ENCODE peak calls at places on chromosomes 5 and 9, in six cellular contexts. One of them, this sample, is unnamed.

GRCh38 chr5:100576217-100576751 is 41.1 kb downstream of the FAM174A start:
- DNase-seq in fibroblast of gingiva: peak; percentile 23
- DNase-seq in AG04450: no peak
- DNase-seq in H54: no peak
- DNase-seq in mesothelial cell of epicardium: no peak
- DNase-seq in ACHN: no peak
- DNase-seq in this sample: no peak

GRCh38 chr5:139078345-139078744 is 119.8 kb downstream of the SIL1 start:
- DNase-seq in H54: no peak
- DNase-seq in ACHN: no peak
- DNase-seq in AG04450: no peak
- DNase-seq in mesothelial cell of epicardium: no peak
- DNase-seq in fibroblast of gingiva: no peak
- DNase-seq in this sample: no peak

GRCh38 chr9:88995627-88996026 is 4.4 kb downstream of the S1PR3 start:
- DNase-seq in mesothelial cell of epicardium: no peak
- DNase-seq in fibroblast of gingiva: no peak
- DNase-seq in ACHN: no peak
- DNase-seq in AG04450: no peak
- DNase-seq in H54: no peak
- DNase-seq in this sample: no peak

GRCh38 chr5:40603378-40603777 is 76.3 kb upstream of the PTGER4 start:
- DNase-seq in fibroblast of gingiva: no peak
- DNase-seq in H54: no peak
- DNase-seq in mesothelial cell of epicardium: no peak
- DNase-seq in ACHN: no peak
- DNase-seq in AG04450: no peak
- DNase-seq in this sample: no peak

GRCh38 chr5:104186100-104186499 is 623.5 kb upstream of the NUDT12 start:
- DNase-seq in ACHN: no peak
- DNase-seq in AG04450: no peak
- DNase-seq in H54: no peak
- DNase-seq in mesothelial cell of epicardium: no peak
- DNase-seq in fibroblast of gingiva: no peak
- DNase-seq in this sample: no peak

GRCh38 chr5:54449923-54450322 is 5.6 kb upstream of the HSPB3 start:
- DNase-seq in ACHN: no peak
- DNase-seq in H54: no peak
- DNase-seq in fibroblast of gingiva: no peak
- DNase-seq in AG04450: no peak
- DNase-seq in mesothelial cell of epicardium: no peak
- DNase-seq in this sample: no peak

GRCh38 chr5:15601274-15601673 is 101.3 kb downstream of the FBXL7 start:
- DNase-seq in AG04450: no peak
- DNase-seq in ACHN: no peak
- DNase-seq in H54: no peak
- DNase-seq in mesothelial cell of epicardium: no peak
- DNase-seq in fibroblast of gingiva: no peak
- DNase-seq in this sample: no peak

GRCh38 chr9:87890866-87891265 is 8.2 kb downstream of the SPATA31E1 start:
- DNase-seq in fibroblast of gingiva: no peak
- DNase-seq in AG04450: no peak
- DNase-seq in mesothelial cell of epicardium: no peak
- DNase-seq in ACHN: no peak
- DNase-seq in H54: no peak
- DNase-seq in this sample: no peak

GRCh38 chr5:122291000-122291592 is 20.9 kb upstream of the SNCAIP start:
- DNase-seq in mesothelial cell of epicardium: no peak
- DNase-seq in fibroblast of gingiva: no peak
- DNase-seq in AG04450: no peak
- DNase-seq in ACHN: no peak
- DNase-seq in H54: no peak
- DNase-seq in this sample: no peak

GRCh38 chr9:27165067-27165466 is 56.0 kb downstream of the TEK start:
- DNase-seq in mesothelial cell of epicardium: no peak
- DNase-seq in AG04450: no peak
- DNase-seq in ACHN: no peak
- DNase-seq in fibroblast of gingiva: no peak
- DNase-seq in H54: no peak
- DNase-seq in this sample: no peak

GRCh38 chr9:36091028-36091953 is 45.2 kb upstream of the GLIPR2 start:
- DNase-seq in fibroblast of gingiva: peak; percentile 52
- DNase-seq in AG04450: peak; percentile 78
- DNase-seq in mesothelial cell of epicardium: no peak
- DNase-seq in ACHN: peak; percentile 83
- DNase-seq in H54: no peak
- DNase-seq in this sample: no peak

GRCh38 chr9:121568541-121569265 is 69.1 kb upstream of the GGTA1 start:
- DNase-seq in fibroblast of gingiva: no peak
- DNase-seq in AG04450: no peak
- DNase-seq in mesothelial cell of epicardium: no peak
- DNase-seq in H54: peak; percentile 83
- DNase-seq in ACHN: no peak
- DNase-seq in this sample: no peak

This sample was measured in T-helper 22 cell.